ENCODE peak calls at places on chromosome 16, in seven cellular contexts. E, N, G, U, B, Z and A are unnamed samples.
A peak's percentile ranks its signal among the peaks of the same experiment; 100 is the strongest.

GRCh38 chr16:72956124-72957064 is 91.5 kb downstream of the ZFHX3 start:
- DNase-seq in E (no peak), N (no peak), G (no peak), U (no peak), B (no peak), Z (no peak), A (no peak)

GRCh38 chr16:59213952-59214351 is 479.8 kb upstream of the GOT2 start:
- DNase-seq in E (no peak), N (no peak), G (no peak), U (no peak), B (no peak), Z (no peak), A (no peak)

GRCh38 chr16:57284952-57285263 is 436 bp upstream of the PLLP start:
- DNase-seq in E (no peak), N (no peak), G (no peak), U (no peak), B (no peak), Z (no peak), A (no peak)

GRCh38 chr16:10112021-10112420 is 70.2 kb downstream of the GRIN2A start:
- DNase-seq in E (no peak), N (no peak), G (no peak), U (no peak), B (no peak), Z (no peak), A (no peak)

GRCh38 chr16:3173892-3174617 is 13.9 kb upstream of the OR1F1 start:
- DNase-seq in E (no peak), N (peak; percentile 87), G (no peak), U (no peak), B (no peak), Z (no peak), A (peak; percentile 73)

GRCh38 chr16:284204-285120 is 1.5 kb downstream of the PDIA2 start:
- DNase-seq in E (no peak), N (no peak), G (no peak), U (no peak), B (no peak), Z (no peak), A (no peak)

GRCh38 chr16:81140930-81141780 is 45.0 kb upstream of the GCSH start:
- DNase-seq in E (no peak), N (peak; percentile 31), G (no peak), U (no peak), B (no peak), Z (no peak), A (no peak)

GRCh38 chr16:78210305-78210704 is 110.9 kb downstream of the WWOX start:
- DNase-seq in E (no peak), N (peak; percentile 23), G (no peak), U (peak; percentile 47), B (no peak), Z (no peak), A (peak; percentile 46)

GRCh38 chr16:69036399-69037091 is 68.9 kb upstream of the HAS3 start:
- DNase-seq in E (no peak), N (no peak), G (no peak), U (no peak), B (no peak), Z (no peak), A (no peak)

GRCh38 chr16:67269766-67270165 is 9.6 kb upstream of the PLEKHG4 start:
- DNase-seq in E (no peak), N (no peak), G (no peak), U (no peak), B (no peak), Z (no peak), A (no peak)

GRCh38 chr16:48057085-48057484 is 98.7 kb downstream of the ABCC12 start:
- DNase-seq in E (no peak), N (no peak), G (no peak), U (no peak), B (no peak), Z (no peak), A (no peak)

GRCh38 chr16:12215302-12216105 is 239.0 kb downstream of the SNX29 start:
- DNase-seq in E (no peak), N (peak; percentile 71), G (no peak), U (no peak), B (no peak), Z (no peak), A (peak; percentile 35)

GRCh38 chr16:63890072-63890471 is 1231.8 kb downstream of the CDH11 start:
- DNase-seq in E (no peak), N (no peak), G (no peak), U (no peak), B (no peak), Z (no peak), A (no peak)

GRCh38 chr16:2816751-2817495 is at the start of gene PRSS21:
- DNase-seq in E (no peak), N (no peak), G (peak; percentile 33), U (no peak), B (no peak), Z (no peak), A (peak; percentile 18)

GRCh38 chr16:10787304-10787703 is 31.3 kb downstream of the TVP23A start:
- DNase-seq in E (no peak), N (peak; percentile 90), G (no peak), U (no peak), B (no peak), Z (no peak), A (peak; percentile 52)

GRCh38 chr16:75112281-75113045 is 4.1 kb downstream of the LDHD start:
- DNase-seq in E (peak; percentile 31), N (no peak), G (no peak), U (no peak), B (no peak), Z (no peak), A (no peak)

GRCh38 chr16:83967838-83968482 is at the start of gene NECAB2:
- DNase-seq in E (peak; percentile 67), N (peak; percentile 78), G (no peak), U (no peak), B (no peak), Z (no peak), A (peak; percentile 79)

GRCh38 chr16:81060576-81061306 is 16.3 kb downstream of the C16orf46 start:
- DNase-seq in E (no peak), N (no peak), G (no peak), U (no peak), B (no peak), Z (no peak), A (no peak)

GRCh38 chr16:2238396-2239230 is 2.4 kb downstream of the DNASE1L2 start:
- DNase-seq in E (no peak), N (peak; percentile 51), G (no peak), U (no peak), B (no peak), Z (no peak), A (no peak)

GRCh38 chr16:7086842-7087616 is 245.6 kb upstream of the RBFOX1 start:
- DNase-seq in E (peak; percentile 53), N (peak; percentile 81), G (no peak), U (no peak), B (no peak), Z (no peak), A (peak; percentile 84)

GRCh38 chr16:59324462-59324861 is 590.3 kb upstream of the GOT2 start:
- DNase-seq in E (no peak), N (no peak), G (no peak), U (no peak), B (no peak), Z (no peak), A (no peak)

GRCh38 chr16:67191995-67192681 is at the start of gene E2F4:
- DNase-seq in E (peak; percentile 88), N (peak; percentile 95), G (peak; percentile 80), U (peak; percentile 97), B (peak; percentile 94), Z (peak; percentile 68), A (peak; percentile 95)

GRCh38 chr16:85029413-85029794 is 1.8 kb downstream of the KIAA0513 start:
- DNase-seq in E (no peak), N (no peak), G (no peak), U (no peak), B (no peak), Z (no peak), A (peak; percentile 64)

GRCh38 chr16:695355-696089 is 5.3 kb upstream of the WDR24 start:
- DNase-seq in E (no peak), N (peak; percentile 60), G (peak; percentile 67), U (no peak), B (no peak), Z (peak; percentile 47), A (peak; percentile 85)

GRCh38 chr16:82004651-82005490 is 6.4 kb downstream of the SDR42E1 start:
- DNase-seq in E (no peak), N (no peak), G (no peak), U (no peak), B (no peak), Z (no peak), A (peak; percentile 67)

GRCh38 chr16:66925322-66925840 is at the start of gene RRAD:
- DNase-seq in E (peak; percentile 44), N (peak; percentile 54), G (no peak), U (no peak), B (peak; percentile 88), Z (no peak), A (peak; percentile 41)

GRCh38 chr16:26598061-26598460 is 468.7 kb upstream of the C16orf82 start:
- DNase-seq in E (no peak), N (no peak), G (peak; percentile 42), U (peak; percentile 45), B (no peak), Z (no peak), A (no peak)

GRCh38 chr16:85782476-85782875 is 16.9 kb downstream of the EMC8 start:
- DNase-seq in E (no peak), N (no peak), G (no peak), U (no peak), B (no peak), Z (no peak), A (no peak)

GRCh38 chr16:1470543-1471251 is 4.1 kb downstream of the CLCN7 start:
- DNase-seq in E (no peak), N (no peak), G (no peak), U (no peak), B (no peak), Z (no peak), A (no peak)